ENCODE peak calls at places on chromosomes 7 and 10, in eight cellular contexts. One of them, this sample, is unnamed.

GRCh38 chr7:37067961-37068536 is 343.8 kb upstream of the AOAH start:
- DNase-seq in H54: no peak
- DNase-seq in ELF-1: no peak
- DNase-seq in IMR-90: peak
- DNase-seq in endodermal cell: no peak
- DNase-seq in fibroblast of lung: no peak
- DNase-seq in activated naive CD8-positive, alpha-beta T cell treated with anti-CD3 and anti-CD28 coated beads, Interleukin-2, amount 50 U/mL, for 24 hours: no peak
- DNase-seq in activated effector memory CD4-positive, alpha-beta T cell treated with anti-CD3 and anti-CD28 coated beads, Interleukin-2, amount 50 U/mL, for 16 hours: no peak
- DNase-seq in this sample: no peak

GRCh38 chr10:94205370-94205930 is 157.3 kb downstream of the NOC3L start:
- DNase-seq in activated effector memory CD4-positive, alpha-beta T cell treated with anti-CD3 and anti-CD28 coated beads, Interleukin-2, amount 50 U/mL, for 16 hours: no peak
- DNase-seq in IMR-90: peak
- DNase-seq in endodermal cell: no peak
- DNase-seq in fibroblast of lung: peak
- DNase-seq in ELF-1: no peak
- DNase-seq in H54: no peak
- DNase-seq in activated naive CD8-positive, alpha-beta T cell treated with anti-CD3 and anti-CD28 coated beads, Interleukin-2, amount 50 U/mL, for 24 hours: no peak
- DNase-seq in this sample: no peak

GRCh38 chr7:107937514-107937913 is 46.5 kb downstream of the DLD start:
- DNase-seq in endodermal cell: no peak
- DNase-seq in activated effector memory CD4-positive, alpha-beta T cell treated with anti-CD3 and anti-CD28 coated beads, Interleukin-2, amount 50 U/mL, for 16 hours: no peak
- DNase-seq in IMR-90: no peak
- DNase-seq in fibroblast of lung: no peak
- DNase-seq in activated naive CD8-positive, alpha-beta T cell treated with anti-CD3 and anti-CD28 coated beads, Interleukin-2, amount 50 U/mL, for 24 hours: no peak
- DNase-seq in ELF-1: no peak
- DNase-seq in H54: no peak
- DNase-seq in this sample: no peak

GRCh38 chr10:120948889-120949382 is 97.8 kb downstream of the WDR11 start:
- DNase-seq in IMR-90: peak
- DNase-seq in activated effector memory CD4-positive, alpha-beta T cell treated with anti-CD3 and anti-CD28 coated beads, Interleukin-2, amount 50 U/mL, for 16 hours: peak
- DNase-seq in endodermal cell: peak
- DNase-seq in H54: no peak
- DNase-seq in activated naive CD8-positive, alpha-beta T cell treated with anti-CD3 and anti-CD28 coated beads, Interleukin-2, amount 50 U/mL, for 24 hours: peak
- DNase-seq in fibroblast of lung: peak
- DNase-seq in ELF-1: peak
- DNase-seq in this sample: peak

GRCh38 chr10:122291739-122292138 is 20.6 kb downstream of the BTBD16 start:
- DNase-seq in ELF-1: no peak
- DNase-seq in fibroblast of lung: no peak
- DNase-seq in H54: no peak
- DNase-seq in IMR-90: no peak
- DNase-seq in endodermal cell: no peak
- DNase-seq in activated naive CD8-positive, alpha-beta T cell treated with anti-CD3 and anti-CD28 coated beads, Interleukin-2, amount 50 U/mL, for 24 hours: no peak
- DNase-seq in activated effector memory CD4-positive, alpha-beta T cell treated with anti-CD3 and anti-CD28 coated beads, Interleukin-2, amount 50 U/mL, for 16 hours: no peak
- DNase-seq in this sample: no peak

GRCh38 chr7:27210441-27211083 is 10.7 kb upstream of the HOXA13 start:
- DNase-seq in activated naive CD8-positive, alpha-beta T cell treated with anti-CD3 and anti-CD28 coated beads, Interleukin-2, amount 50 U/mL, for 24 hours: peak
- DNase-seq in ELF-1: peak
- DNase-seq in fibroblast of lung: peak
- DNase-seq in endodermal cell: peak
- DNase-seq in activated effector memory CD4-positive, alpha-beta T cell treated with anti-CD3 and anti-CD28 coated beads, Interleukin-2, amount 50 U/mL, for 16 hours: peak
- DNase-seq in H54: no peak
- DNase-seq in IMR-90: peak
- DNase-seq in this sample: peak

GRCh38 chr10:113104071-113104470 is 154.0 kb downstream of the TCF7L2 start:
- DNase-seq in IMR-90: no peak
- DNase-seq in fibroblast of lung: no peak
- DNase-seq in H54: no peak
- DNase-seq in activated effector memory CD4-positive, alpha-beta T cell treated with anti-CD3 and anti-CD28 coated beads, Interleukin-2, amount 50 U/mL, for 16 hours: no peak
- DNase-seq in activated naive CD8-positive, alpha-beta T cell treated with anti-CD3 and anti-CD28 coated beads, Interleukin-2, amount 50 U/mL, for 24 hours: no peak
- DNase-seq in endodermal cell: peak
- DNase-seq in ELF-1: no peak
- DNase-seq in this sample: no peak

GRCh38 chr7:37109853-37110252 is 338.8 kb downstream of the ELMO1 start:
- DNase-seq in H54: no peak
- DNase-seq in ELF-1: no peak
- DNase-seq in activated naive CD8-positive, alpha-beta T cell treated with anti-CD3 and anti-CD28 coated beads, Interleukin-2, amount 50 U/mL, for 24 hours: no peak
- DNase-seq in IMR-90: no peak
- DNase-seq in endodermal cell: peak
- DNase-seq in activated effector memory CD4-positive, alpha-beta T cell treated with anti-CD3 and anti-CD28 coated beads, Interleukin-2, amount 50 U/mL, for 16 hours: no peak
- DNase-seq in fibroblast of lung: peak
- DNase-seq in this sample: peak

GRCh38 chr7:131625817-131626372 is 69.5 kb upstream of the PODXL start:
- DNase-seq in endodermal cell: peak
- DNase-seq in activated naive CD8-positive, alpha-beta T cell treated with anti-CD3 and anti-CD28 coated beads, Interleukin-2, amount 50 U/mL, for 24 hours: no peak
- DNase-seq in fibroblast of lung: peak
- DNase-seq in ELF-1: peak
- DNase-seq in IMR-90: peak
- DNase-seq in activated effector memory CD4-positive, alpha-beta T cell treated with anti-CD3 and anti-CD28 coated beads, Interleukin-2, amount 50 U/mL, for 16 hours: no peak
- DNase-seq in H54: peak
- DNase-seq in this sample: peak

GRCh38 chr10:116737582-116738358 is 4.6 kb downstream of the HSPA12A start:
- DNase-seq in fibroblast of lung: no peak
- DNase-seq in activated naive CD8-positive, alpha-beta T cell treated with anti-CD3 and anti-CD28 coated beads, Interleukin-2, amount 50 U/mL, for 24 hours: no peak
- DNase-seq in activated effector memory CD4-positive, alpha-beta T cell treated with anti-CD3 and anti-CD28 coated beads, Interleukin-2, amount 50 U/mL, for 16 hours: no peak
- DNase-seq in endodermal cell: peak
- DNase-seq in IMR-90: no peak
- DNase-seq in H54: no peak
- DNase-seq in ELF-1: no peak
- DNase-seq in this sample: peak

GRCh38 chr7:100563809-100564400 is 9.8 kb downstream of the SAP25 start:
- DNase-seq in fibroblast of lung: peak
- DNase-seq in IMR-90: peak
- DNase-seq in activated naive CD8-positive, alpha-beta T cell treated with anti-CD3 and anti-CD28 coated beads, Interleukin-2, amount 50 U/mL, for 24 hours: peak
- DNase-seq in H54: peak
- DNase-seq in activated effector memory CD4-positive, alpha-beta T cell treated with anti-CD3 and anti-CD28 coated beads, Interleukin-2, amount 50 U/mL, for 16 hours: peak
- DNase-seq in endodermal cell: peak
- DNase-seq in ELF-1: peak
- DNase-seq in this sample: peak

GRCh38 chr7:100674441-100675407 is 1.2 kb downstream of the GNB2 start:
- DNase-seq in fibroblast of lung: no peak
- DNase-seq in activated effector memory CD4-positive, alpha-beta T cell treated with anti-CD3 and anti-CD28 coated beads, Interleukin-2, amount 50 U/mL, for 16 hours: peak
- DNase-seq in activated naive CD8-positive, alpha-beta T cell treated with anti-CD3 and anti-CD28 coated beads, Interleukin-2, amount 50 U/mL, for 24 hours: peak
- DNase-seq in endodermal cell: peak
- DNase-seq in ELF-1: no peak
- DNase-seq in IMR-90: no peak
- DNase-seq in H54: no peak
- DNase-seq in this sample: peak

GRCh38 chr10:26810435-26811026 is 50.2 kb downstream of the ABI1 start:
- DNase-seq in ELF-1: no peak
- DNase-seq in H54: no peak
- DNase-seq in IMR-90: peak
- DNase-seq in activated effector memory CD4-positive, alpha-beta T cell treated with anti-CD3 and anti-CD28 coated beads, Interleukin-2, amount 50 U/mL, for 16 hours: no peak
- DNase-seq in endodermal cell: no peak
- DNase-seq in fibroblast of lung: no peak
- DNase-seq in activated naive CD8-positive, alpha-beta T cell treated with anti-CD3 and anti-CD28 coated beads, Interleukin-2, amount 50 U/mL, for 24 hours: no peak
- DNase-seq in this sample: no peak